ENCODE peak calls at places on chromosome 2, in six cellular contexts. K is body of pancreas, S is upper lobe of left lung, G is suprapubic skin, Y is prostate gland, R is ovary. B is an unnamed sample.

GRCh38 chr2:102063948-102064678 is 72.4 kb downstream of the IL1R2 start:
- DNase-seq in S (peak; percentile 97), K (peak; percentile 77), G (peak; percentile 95), Y (peak; percentile 81), R (peak; percentile 82), B (peak; percentile 81)

GRCh38 chr2:149329470-149330126 is 789 bp upstream of the LYPD6 start:
- DNase-seq in K (peak; percentile 75), S (peak; percentile 28), R (peak; percentile 34), G (no peak), Y (peak; percentile 27), B (peak; percentile 59)

GRCh38 chr2:241950878-241951331 is 81.4 kb downstream of the RTP5 start:
- DNase-seq in R (peak; percentile 83), Y (peak; percentile 63), K (peak; percentile 83), S (peak; percentile 68), G (peak; percentile 84), B (peak; percentile 79)

GRCh38 chr2:241994556-241995213 is 125.2 kb downstream of the RTP5 start:
- DNase-seq in K (peak; percentile 2), S (no peak), R (no peak), Y (no peak), G (no peak), B (no peak)

GRCh38 chr2:99651930-99652670 is 162.3 kb upstream of the REV1 start:
- DNase-seq in G (no peak), S (no peak), K (no peak), R (no peak), Y (no peak), B (no peak)

GRCh38 chr2:138652378-138652777 is 127.8 kb downstream of the NXPH2 start:
- DNase-seq in G (no peak), K (no peak), S (no peak), Y (no peak), R (no peak), B (no peak)

GRCh38 chr2:129205766-129206165 is 773.7 kb upstream of the RAB6C start:
- DNase-seq in G (no peak), Y (no peak), R (no peak), S (no peak), K (peak; percentile 48), B (no peak)

GRCh38 chr2:182761903-182762302 is 45.8 kb downstream of the DNAJC10 start:
- DNase-seq in R (no peak), K (no peak), Y (no peak), S (no peak), G (no peak), B (no peak)

GRCh38 chr2:195572894-195573293 is 84.1 kb upstream of the SLC39A10 start:
- DNase-seq in R (no peak), S (no peak), K (no peak), Y (no peak), G (no peak), B (no peak)

GRCh38 chr2:173644146-173644545 is 289.5 kb downstream of the CDCA7 start:
- DNase-seq in K (no peak), S (no peak), Y (no peak), G (no peak), R (no peak), B (no peak)

GRCh38 chr2:12168354-12169059 is 422.1 kb downstream of the LPIN1 start:
- DNase-seq in Y (no peak), K (no peak), R (no peak), G (no peak), S (no peak), B (no peak)

GRCh38 chr2:240708457-240708856 is 16.8 kb downstream of the AQP12A start:
- DNase-seq in G (no peak), K (no peak), Y (no peak), S (no peak), R (no peak), B (no peak)

GRCh38 chr2:11685906-11686470 is 16.0 kb upstream of the NTSR2 start:
- DNase-seq in Y (no peak), G (peak; percentile 48), S (no peak), R (no peak), K (no peak), B (no peak)

GRCh38 chr2:80548469-80548868 is 243.9 kb upstream of the LRRTM1 start:
- DNase-seq in G (no peak), R (no peak), S (no peak), K (no peak), Y (peak; percentile 59), B (no peak)

GRCh38 chr2:177334940-177335543 is 57.5 kb upstream of the AGPS start:
- DNase-seq in R (no peak), G (no peak), Y (peak; percentile 22), S (peak; percentile 24), K (peak; percentile 20), B (no peak)

GRCh38 chr2:67394734-67395133 is 2.4 kb upstream of the ETAA1 start:
- DNase-seq in Y (no peak), S (no peak), R (no peak), G (no peak), K (no peak), B (no peak)

GRCh38 chr2:18630101-18630500 is 40.7 kb upstream of the NT5C1B start:
- DNase-seq in S (no peak), R (no peak), G (no peak), K (no peak), Y (no peak), B (no peak)

GRCh38 chr2:105912081-105912480 is 167.4 kb downstream of the NCK2 start:
- DNase-seq in S (no peak), R (no peak), G (no peak), K (no peak), Y (no peak), B (no peak)

GRCh38 chr2:227238242-227239237 is 74.1 kb downstream of the COL4A3 start:
- DNase-seq in Y (peak; percentile 53), R (peak; percentile 81), K (peak; percentile 80), S (peak; percentile 68), G (peak; percentile 64), B (peak; percentile 71)

GRCh38 chr2:74017181-74017580 is 32.5 kb downstream of the TET3 start:
- DNase-seq in Y (no peak), S (no peak), G (no peak), K (no peak), R (no peak), B (no peak)

GRCh38 chr2:73877071-73877802 is 15.6 kb upstream of the ACTG2 start:
- DNase-seq in S (no peak), K (no peak), G (no peak), R (no peak), Y (peak; percentile 56), B (no peak)

GRCh38 chr2:29080886-29081743 is 6.8 kb upstream of the PCARE start:
- DNase-seq in S (no peak), G (no peak), K (no peak), R (no peak), Y (no peak), B (no peak)

GRCh38 chr2:61268249-61268648 is 106.3 kb downstream of the C2orf74 start:
- DNase-seq in S (no peak), K (no peak), R (no peak), G (no peak), Y (no peak), B (no peak)

GRCh38 chr2:201196003-201196402 is 13.1 kb downstream of the CASP10 start:
- DNase-seq in S (no peak), Y (no peak), R (no peak), G (no peak), K (no peak), B (no peak)

DNA sequence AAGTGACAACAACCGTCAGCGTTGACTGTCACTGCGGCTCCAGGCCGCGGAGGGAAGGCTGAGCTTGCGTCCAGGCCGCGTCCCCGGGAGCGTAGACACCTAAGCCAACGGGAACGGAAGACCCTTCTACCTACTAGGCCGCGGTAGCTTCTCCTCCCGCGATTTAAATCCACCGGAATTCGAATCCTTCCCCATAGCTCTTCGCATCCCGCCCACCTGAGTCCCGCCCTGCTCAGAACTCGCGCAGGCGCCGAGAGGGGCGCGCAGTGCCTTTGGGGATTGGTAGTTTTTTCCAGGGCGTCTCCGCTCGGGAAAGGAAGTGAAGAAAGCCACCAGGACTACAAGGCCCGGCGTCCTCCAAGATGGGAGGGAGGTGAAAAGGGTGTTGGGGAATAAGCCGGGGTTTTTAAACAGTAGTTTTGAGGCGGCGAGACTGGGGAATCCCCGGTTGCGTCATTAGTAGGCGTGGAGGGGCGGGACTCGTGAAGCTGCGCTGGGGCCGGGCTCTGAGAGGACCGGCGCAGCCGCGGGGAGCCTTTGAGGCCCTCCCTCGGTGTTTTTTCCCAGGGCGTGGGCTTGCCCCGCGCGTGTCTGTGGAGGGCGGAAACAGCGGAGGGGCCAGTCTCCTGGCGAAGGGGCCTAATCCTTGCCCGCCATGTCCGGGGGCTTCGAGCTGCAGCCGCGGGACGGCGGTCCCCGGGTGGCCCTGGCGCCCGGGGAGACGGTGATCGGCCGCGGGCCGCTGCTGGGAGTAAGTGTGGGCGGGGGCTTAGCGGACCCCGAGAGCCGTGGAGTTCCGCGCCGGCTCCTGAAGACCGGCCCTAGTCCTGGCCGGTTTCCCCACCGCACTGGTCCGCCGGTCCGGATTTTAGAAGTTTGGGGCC is at the start of the genes APLF and FBXO48:
- DNase-seq in K (peak; percentile 98), S (peak; percentile 98), G (peak; percentile 99), R (peak; percentile 95), Y (peak; percentile 98), B (peak; percentile 99)
- TF ChIP-seq POLR2A in K (peak; percentile 68), S (no peak), G (no peak), R (peak; percentile 56), Y (peak; percentile 79), B (peak; percentile 72)

GRCh38 chr2:46264447-46264846 is 32.8 kb upstream of the EPAS1 start:
- DNase-seq in S (no peak), K (no peak), G (no peak), Y (no peak), R (no peak), B (no peak)
- H3K27me3 ChIP-seq in S (no peaks in the 10 kb centered on the region), K (no peaks in the 10 kb centered on the region), G (no peaks in the 10 kb centered on the region), Y (no peaks in the 10 kb centered on the region), R (no peaks in the 10 kb centered on the region), B (no peaks in the 10 kb centered on the region)

GRCh38 chr2:126660068-126660467 is 4.1 kb downstream of the GYPC start:
- DNase-seq in R (peak; percentile 31), K (no peak), Y (no peak), S (no peak), G (no peak), B (no peak)

GRCh38 chr2:126657636-126658315 is 1.8 kb downstream of the GYPC start:
- DNase-seq in Y (peak; percentile 26), S (peak; percentile 86), K (peak; percentile 52), G (peak; percentile 85), R (peak; percentile 88), B (peak; percentile 77)

GRCh38 chr2:126657146-126657635 is 1.2 kb downstream of the GYPC start:
- DNase-seq in R (peak; percentile 70), Y (no peak), G (peak; percentile 80), K (no peak), S (peak; percentile 77), B (peak; percentile 76)

GRCh38 chr2:126658316-126658909 is 2.5 kb downstream of the GYPC start:
- DNase-seq in Y (no peak), G (no peak), K (no peak), R (no peak), S (no peak), B (no peak)

GRCh38 chr2:126658910-126659613 is 3.1 kb downstream of the GYPC start:
- DNase-seq in S (peak; percentile 85), R (peak; percentile 64), K (peak; percentile 23), Y (no peak), G (peak; percentile 86), B (peak; percentile 68)
- TF ChIP-seq POLR2A in S (no peak), R (no peak), K (no peak), Y (no peak), G (no peak), B (no peak)

DNA sequence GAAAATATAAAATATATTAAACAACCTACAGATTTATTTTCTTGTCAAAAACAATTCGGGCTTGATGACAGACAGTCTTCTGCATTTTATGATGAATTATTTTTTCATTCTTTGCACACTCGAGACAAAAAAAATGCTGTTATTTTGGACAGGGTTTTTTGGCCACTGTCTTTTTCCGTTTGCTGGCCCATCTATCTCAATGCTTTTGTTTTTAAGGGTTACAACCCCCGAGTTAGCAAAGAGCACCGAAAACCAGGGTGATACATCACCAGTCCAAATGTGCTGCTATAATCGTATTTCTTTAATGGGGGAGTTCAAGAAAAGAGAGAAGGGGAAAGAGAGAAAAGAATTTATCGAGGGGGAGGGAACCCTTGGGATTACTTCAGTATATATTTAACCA is 7.7 kb downstream of the EVX2 start:
- DNase-seq in K (no peak), S (no peak), Y (no peak), R (no peak), G (no peak), B (no peak)
- H3K27me3 ChIP-seq in K (peaks cover 63% of the 10 kb centered on the region), S (peaks cover 96% of the 10 kb centered on the region), Y (peaks cover 11% of the 10 kb centered on the region), R (peaks cover 13% of the 10 kb centered on the region), G (peaks cover 100% of the 10 kb centered on the region), B (peaks cover 99% of the 10 kb centered on the region)